ENCODE peak calls at places on chromosomes 12 and 14, in four cellular contexts. D, T, P and Z are unnamed samples. For H3K4me1, the result is how much of the 10 kb centered on the place peaks cover.

GRCh38 chr12:76810690-76811434 is 46.9 kb downstream of the ZDHHC17 start:
- DNase-seq in P (no peak), D (no peak), T (no peak), Z (no peak)

GRCh38 chr14:32565256-32565655 is 236.2 kb downstream of the AKAP6 start:
- DNase-seq in P (no peak), T (no peak), D (no peak), Z (no peak)

GRCh38 chr12:168763-169525 is 45.0 kb downstream of the SLC6A12 start:
- DNase-seq in T (no peak), P (no peak), D (no peak), Z (no peak)

GRCh38 chr14:71242237-71242748 is 335.0 kb downstream of the PCNX1 start:
- DNase-seq in T (no peak), P (no peak), D (peak), Z (peak)

GRCh38 chr14:61609143-61609851 is 86.0 kb upstream of the HIF1A start:
- DNase-seq in D (peak), P (no peak), T (no peak), Z (no peak)

GRCh38 chr14:20886091-20886490 is 5.1 kb upstream of the RNASE3 start:
- DNase-seq in P (no peak), D (no peak), T (no peak), Z (no peak)

GRCh38 chr12:121799842-121800693 is 3.7 kb upstream of the SETD1B start:
- DNase-seq in D (peak), T (peak), P (peak), Z (peak)

GRCh38 chr12:66668311-66668710 is 10.6 kb downstream of the GRIP1 start:
- DNase-seq in P (no peak), T (no peak), D (peak), Z (no peak)

GRCh38 chr14:27181304-27181703 is 583.5 kb upstream of the NOVA1 start:
- DNase-seq in T (no peak), P (peak), D (no peak), Z (peak)

GRCh38 chr12:104571328-104571727 is 114.6 kb downstream of the CHST11 start:
- DNase-seq in D (no peak), T (no peak), P (no peak), Z (no peak)

GRCh38 chr12:121990692-121991603 is 30.7 kb upstream of the BCL7A start:
- DNase-seq in T (no peak), D (no peak), P (no peak), Z (no peak)

GRCh38 chr14:59529189-59529588 is 44.9 kb downstream of the JKAMP start:
- DNase-seq in T (no peak), P (no peak), D (no peak), Z (no peak)

GRCh38 chr14:77613207-77613606 is 3.2 kb downstream of the SPTLC2 start:
- DNase-seq in D (no peak), T (no peak), P (no peak), Z (no peak)

GRCh38 chr12:115203661-115204060 is 519.7 kb upstream of the TBX3 start:
- DNase-seq in T (no peak), D (no peak), P (no peak), Z (no peak)

GRCh38 chr14:60933920-60934655 is 46.8 kb downstream of the TRMT5 start:
- DNase-seq in T (no peak), P (no peak), D (no peak), Z (no peak)

GRCh38 chr12:69966409-69966808 is 141.4 kb downstream of the MYRFL start:
- DNase-seq in P (peak), D (peak), T (peak), Z (peak)

GRCh38 chr12:6549379-6550151 is 6.3 kb downstream of the IFFO1 start:
- DNase-seq in D (no peak), T (no peak), P (no peak), Z (no peak)

GRCh38 chr12:93242154-93242958 is 135.4 kb upstream of the NUDT4 start:
- DNase-seq in T (no peak), D (no peak), P (no peak), Z (no peak)

GRCh38 chr12:23002381-23002780 is 377.4 kb downstream of the ETNK1 start:
- DNase-seq in P (no peak), T (no peak), D (no peak), Z (no peak)

GRCh38 chr12:92912672-92913071 is 16.4 kb downstream of the EEA1 start:
- DNase-seq in P (no peak), T (no peak), D (no peak), Z (no peak)

GRCh38 chr14:23358553-23359166 is 6.0 kb upstream of the SLC22A17 start:
- DNase-seq in D (no peak), P (no peak), T (no peak), Z (no peak)

GRCh38 chr12:131570596-131570995 is 140.3 kb upstream of the SFSWAP start:
- DNase-seq in T (no peak), D (no peak), P (no peak), Z (no peak)

GRCh38 chr14:104532191-104532555 is 47.4 kb upstream of the C14orf180 start:
- DNase-seq in P (no peak), D (no peak), T (no peak), Z (no peak)

GRCh38 chr14:24280797-24281460 is 9.5 kb upstream of the RABGGTA start:
- DNase-seq in D (no peak), P (no peak), T (peak), Z (no peak)

GRCh38 chr12:27861428-27862167 is 81.6 kb upstream of the MANSC4 start:
- DNase-seq in D (no peak), T (no peak), P (peak), Z (peak)

GRCh38 chr14:96001866-96002510 is 37.2 kb upstream of the C14orf132 start:
- DNase-seq in P (no peak), D (no peak), T (no peak), Z (no peak)

GRCh38 chr14:102903889-102904512 is 18.5 kb upstream of the AMN start:
- DNase-seq in P (no peak), T (no peak), D (no peak), Z (no peak)

GRCh38 chr12:104736307-104736706 is 221.8 kb downstream of the SLC41A2 start:
- DNase-seq in D (no peak), P (no peak), T (no peak), Z (no peak)

GRCh38 chr12:58316926-58317325 is 375.6 kb downstream of the ATP23 start:
- DNase-seq in T (no peak), P (no peak), D (no peak), Z (no peak)

DNA sequence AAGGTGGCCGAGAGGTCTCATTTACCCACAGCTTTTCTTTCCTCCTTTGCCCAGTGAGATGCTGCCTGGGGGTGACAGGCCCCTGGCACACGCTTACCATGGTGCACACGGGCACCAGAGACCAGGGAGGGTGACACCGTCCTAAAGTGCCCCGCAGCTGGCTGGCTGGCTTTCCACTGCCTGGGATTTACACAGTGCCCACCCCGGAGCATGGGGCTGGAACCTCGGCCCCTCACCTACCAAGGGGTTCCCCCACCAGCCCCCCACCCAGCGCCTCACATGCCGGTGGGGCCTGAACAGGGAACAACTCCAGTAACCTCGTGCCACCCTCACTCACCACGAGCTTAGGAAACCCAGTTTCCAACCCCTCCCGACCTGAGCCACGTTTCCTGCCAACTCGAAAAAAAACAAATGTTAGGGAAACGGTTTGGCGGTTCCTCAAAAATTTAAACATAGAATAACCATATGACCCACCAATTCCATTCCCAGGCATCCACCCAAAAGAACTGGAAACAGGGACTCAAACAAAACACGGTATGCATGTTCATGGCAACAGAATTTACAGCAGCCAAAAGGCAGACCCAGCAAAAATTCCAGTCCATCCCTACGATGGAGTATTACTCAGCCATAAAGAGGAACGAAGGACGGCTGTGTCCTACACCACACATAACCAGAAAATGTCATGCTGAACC is 69.1 kb downstream of the NCOR2 start:
- DNase-seq in T (no peak), P (no peak), D (no peak), Z (peak)
- H3K27ac ChIP-seq in T (peak), P (peak), D (peak), Z (peak)

GRCh38 chr12:53217049-53217929 is 10.2 kb upstream of the ITGB7 start:
- DNase-seq in T (no peak), P (no peak), D (peak), Z (no peak)
- H3K4me1 ChIP-seq in T (under half), P (half or more), D (under half), Z (half or more)

GRCh38 chr12:64522807-64523206 is 70.9 kb downstream of the TBK1 start:
- DNase-seq in T (no peak), P (no peak), D (no peak), Z (no peak)

GRCh38 chr12:64514456-64514855 is 62.5 kb downstream of the TBK1 start:
- DNase-seq in D (no peak), P (no peak), T (no peak), Z (no peak)

GRCh38 chr12:64522316-64522715 is 70.4 kb downstream of the TBK1 start:
- DNase-seq in P (no peak), D (no peak), T (no peak), Z (no peak)

GRCh38 chr12:64521838-64522237 is 69.9 kb downstream of the TBK1 start:
- DNase-seq in P (no peak), D (no peak), T (no peak), Z (no peak)

GRCh38 chr12:64518396-64518795 is 66.5 kb downstream of the TBK1 start:
- DNase-seq in P (no peak), T (no peak), D (no peak), Z (no peak)
- H3K27ac ChIP-seq in P (no peak), T (no peak), D (no peak), Z (no peak)

DNA sequence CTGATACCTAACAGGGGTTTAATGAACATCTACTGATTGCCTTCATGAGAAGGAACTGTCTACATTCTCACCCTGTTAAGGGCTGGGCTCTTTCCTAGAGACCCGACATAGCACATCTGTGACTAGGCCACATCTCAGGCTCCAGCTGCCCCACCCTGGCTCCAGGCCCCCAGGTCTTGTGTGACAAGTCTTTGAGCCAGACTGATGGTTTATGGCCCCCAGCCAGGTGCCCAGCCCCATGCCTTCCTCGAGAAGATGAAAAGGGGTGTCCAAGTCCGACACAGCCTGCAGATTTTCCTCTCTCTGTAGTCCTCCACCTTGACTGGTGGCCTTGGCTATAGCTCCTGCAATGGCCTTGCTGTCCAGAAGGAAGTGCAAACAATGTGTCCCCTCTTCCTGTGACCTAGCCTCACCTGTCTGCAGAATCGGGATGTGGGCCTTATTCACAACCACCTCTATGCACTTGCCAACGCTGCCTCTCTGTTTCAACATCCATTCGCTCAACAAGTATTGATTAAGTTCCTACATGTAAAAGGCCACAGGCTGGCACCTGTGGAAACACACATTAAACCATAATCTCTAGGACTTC is 4.2 kb downstream of the ACTN1 start:
- DNase-seq in T (no peak), P (no peak), D (no peak), Z (no peak)
- H3K4me1 ChIP-seq in T (under half), P (under half), D (under half), Z (half or more)

GRCh38 chr12:79187032-79187431 is 322.5 kb downstream of the SYT1 start:
- DNase-seq in D (no peak), T (no peak), P (no peak), Z (peak)

GRCh38 chr12:79186506-79186905 is 321.9 kb downstream of the SYT1 start:
- DNase-seq in P (no peak), D (no peak), T (no peak), Z (no peak)

GRCh38 chr12:79183946-79184345 is 319.4 kb downstream of the SYT1 start:
- DNase-seq in P (no peak), D (no peak), T (no peak), Z (no peak)

DNA sequence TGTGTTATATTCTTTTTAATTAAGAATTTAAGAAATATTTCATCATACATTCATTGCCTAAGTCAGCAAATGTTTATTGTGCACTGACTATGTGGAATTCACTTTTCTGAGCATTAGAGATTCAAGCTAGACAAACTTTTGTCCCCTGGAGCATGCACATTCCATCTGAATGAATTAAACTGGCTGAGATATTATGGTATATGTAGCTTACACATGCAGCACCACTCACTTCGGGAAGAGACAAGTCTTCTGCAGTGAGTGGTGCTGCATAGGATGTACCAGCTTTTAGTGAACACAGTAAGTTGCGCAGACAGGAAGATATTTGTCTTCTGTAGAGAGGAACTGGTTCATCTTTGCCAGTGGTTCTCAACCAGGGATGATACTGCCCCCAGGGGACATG is 318.4 kb downstream of the SYT1 start:
- DNase-seq in P (no peak), T (no peak), D (no peak), Z (no peak)
- H3K27ac ChIP-seq in P (no peak), T (no peak), D (no peak), Z (no peak)